ENCODE peak calls at places on chromosomes 1 and 21, in six cellular contexts. J is fibroblast of lung, F is right lobe of liver, X is kidney, Q is IMR-90, R is left ventricle myocardium inferior. G is an unnamed sample. For H3K4me1, the result is how much of the 10 kb centered on the place peaks cover.

GRCh38 chr21:35475006-35475405 is 425.9 kb upstream of the RUNX1 start:
- DNase-seq in J (peak), F (no peak), X (no peak), Q (peak), R (no peak), G (no peak)

GRCh38 chr1:33876970-33877680 is 13.2 kb downstream of the HMGB4 start:
- DNase-seq in J (peak), F (no peak), X (no peak), Q (peak), R (peak), G (no peak)

GRCh38 chr1:182357177-182357576 is 34.4 kb downstream of the GLUL start:
- DNase-seq in J (no peak), F (no peak), X (no peak), Q (no peak), R (no peak), G (peak)

GRCh38 chr1:200131551-200132125 is 104.1 kb downstream of the NR5A2 start:
- DNase-seq in J (peak), F (no peak), X (no peak), Q (peak), R (no peak), G (no peak)

GRCh38 chr1:200779326-200779725 is 40.6 kb downstream of the CAMSAP2 start:
- DNase-seq in J (no peak), F (no peak), X (no peak), Q (no peak), R (no peak), G (no peak)

GRCh38 chr1:162663589-162664030 is 31.3 kb downstream of the DDR2 start:
- DNase-seq in J (peak), F (no peak), X (no peak), Q (peak), R (no peak), G (peak)

GRCh38 chr1:181185461-181185860 is 97.0 kb downstream of the IER5 start:
- DNase-seq in J (no peak), F (no peak), X (no peak), Q (no peak), R (no peak), G (no peak)

GRCh38 chr1:159580340-159580739 is 7.3 kb upstream of the APCS start:
- DNase-seq in J (no peak), F (no peak), X (no peak), Q (no peak), R (no peak), G (no peak)

GRCh38 chr21:38945536-38946245 is 140.0 kb downstream of the ETS2 start:
- DNase-seq in J (peak), F (no peak), X (no peak), Q (peak), R (no peak), G (peak)

GRCh38 chr21:32653326-32653901 is 41.2 kb upstream of the CFAP298 start:
- DNase-seq in J (no peak), F (no peak), X (no peak), Q (peak), R (no peak), G (peak)

GRCh38 chr1:197358959-197359358 is 90.9 kb downstream of the CRB1 start:
- DNase-seq in J (no peak), F (no peak), X (no peak), Q (no peak), R (no peak), G (no peak)

GRCh38 chr1:197352011-197352410 is 84.0 kb downstream of the CRB1 start:
- DNase-seq in J (no peak), F (no peak), X (no peak), Q (peak), R (no peak), G (no peak)

GRCh38 chr1:197355248-197355995 is 87.4 kb downstream of the CRB1 start:
- DNase-seq in J (no peak), F (no peak), X (peak), Q (no peak), R (no peak), G (no peak)

GRCh38 chr1:197360068-197360467 is 92.0 kb downstream of the CRB1 start:
- DNase-seq in J (no peak), F (no peak), X (no peak), Q (peak), R (no peak), G (no peak)

DNA sequence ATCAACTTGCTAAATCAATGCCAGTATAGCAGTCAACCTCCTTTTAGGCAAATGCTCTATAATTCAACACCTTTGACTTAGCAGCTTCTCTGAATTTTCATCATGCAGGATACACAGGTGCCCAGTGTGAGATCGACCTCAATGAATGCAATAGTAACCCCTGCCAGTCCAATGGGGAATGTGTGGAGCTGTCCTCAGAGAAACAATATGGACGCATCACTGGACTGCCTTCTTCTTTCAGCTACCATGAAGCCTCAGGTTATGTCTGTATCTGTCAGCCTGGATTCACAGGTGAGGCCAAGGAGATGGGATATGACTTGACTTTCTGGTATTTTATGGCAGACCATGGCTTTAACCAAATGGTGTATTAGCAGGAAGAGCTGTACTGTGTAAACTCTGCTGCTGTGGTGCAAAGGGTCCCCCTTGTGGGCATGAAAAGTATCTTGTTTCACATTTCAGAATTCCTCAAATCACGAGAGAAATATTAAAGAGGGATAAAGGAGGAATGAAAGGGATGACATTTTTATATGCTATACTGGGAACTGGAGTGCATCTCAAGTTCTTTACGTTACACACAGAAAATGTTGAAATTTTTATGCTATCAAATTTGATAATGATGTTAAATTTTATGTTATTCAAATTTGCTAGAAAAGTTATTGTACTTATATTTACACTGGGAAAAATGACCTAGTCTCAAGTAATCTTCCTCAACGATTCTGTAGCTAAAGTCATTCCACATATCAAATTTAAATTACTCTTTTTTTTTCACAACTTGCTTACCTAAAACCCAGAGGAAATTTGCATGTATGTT is 88.9 kb downstream of the CRB1 start:
- DNase-seq in J (peak), F (no peak), X (no peak), Q (peak), R (no peak), G (peak)
- H3K4me1 ChIP-seq in J (under half), F (under half), X (under half), Q (under half), R (under half), G (under half)

GRCh38 chr1:19643602-19644419 is at the start of gene NBL1:
- DNase-seq in J (peak), F (no peak), X (peak), Q (peak), R (peak), G (peak)
- H3K4me1 ChIP-seq in J (under half), F (under half), X (under half), Q (under half), R (half or more), G (under half)

GRCh38 chr1:114034561-114035303 is 55.5 kb downstream of the OLFML3 start:
- DNase-seq in J (no peak), F (no peak), X (no peak), Q (no peak), R (no peak), G (no peak)
- H3K4me1 ChIP-seq in J (under half), F (under half), X (under half), Q (under half), R (under half), G (half or more)

DNA sequence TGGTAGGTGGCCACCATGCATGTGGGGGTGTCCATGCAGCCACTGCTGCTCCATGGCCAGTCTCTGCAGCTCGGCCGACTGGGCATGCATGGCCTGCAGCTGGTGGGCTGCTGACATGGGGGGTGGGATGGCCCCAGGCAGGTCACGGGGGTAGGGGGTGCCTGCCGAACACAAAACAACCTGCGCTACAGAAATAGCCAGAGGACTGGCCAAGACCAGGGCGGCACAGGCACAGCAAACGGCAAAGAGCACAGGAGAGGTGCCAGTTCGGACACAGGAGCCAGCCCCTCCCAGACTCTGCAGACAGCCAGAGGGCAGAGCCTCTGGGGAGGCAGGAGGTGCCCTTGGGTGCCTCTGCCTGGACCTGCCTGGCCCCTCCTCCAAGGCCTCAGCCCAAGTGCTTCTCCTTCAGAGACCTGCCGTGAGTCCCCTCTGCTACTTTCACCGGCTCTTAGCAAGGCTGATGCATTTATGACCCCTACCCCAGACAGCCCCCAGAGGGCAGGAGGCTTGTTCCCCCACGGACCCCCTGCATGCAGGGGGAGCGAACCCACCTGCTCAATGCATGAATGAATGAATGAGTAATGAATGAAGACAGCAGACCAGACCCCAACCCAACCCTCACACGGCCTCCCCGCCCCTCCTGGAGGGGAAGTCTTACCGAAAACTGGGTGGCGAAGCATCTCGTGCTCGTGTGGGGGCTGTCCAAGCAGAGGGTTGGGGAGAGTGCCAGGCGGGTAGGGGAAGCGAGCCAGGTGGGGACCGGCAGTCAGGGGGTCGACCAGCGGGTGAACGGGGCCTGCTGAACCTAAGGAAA is 37.7 kb downstream of the SLC45A1 start:
- DNase-seq in J (no peak), F (no peak), X (peak), Q (no peak), R (peak), G (no peak)
- H3K4me1 ChIP-seq in J (under half), F (under half), X (under half), Q (under half), R (half or more), G (under half)

GRCh38 chr1:32705516-32705915 is 2.9 kb upstream of the SYNC start:
- DNase-seq in J (no peak), F (no peak), X (peak), Q (no peak), R (no peak), G (no peak)

GRCh38 chr1:32701951-32702598 is 495 bp downstream of the SYNC start:
- DNase-seq in J (peak), F (peak), X (peak), Q (peak), R (peak), G (peak)

GRCh38 chr1:32703479-32704291 is 1.1 kb upstream of the SYNC start:
- DNase-seq in J (peak), F (peak), X (peak), Q (peak), R (peak), G (peak)

GRCh38 chr1:32701421-32701911 is 1.1 kb downstream of the SYNC start:
- DNase-seq in J (peak), F (peak), X (peak), Q (no peak), R (peak), G (no peak)

GRCh38 chr1:32702599-32703478 is at the start of gene SYNC:
- DNase-seq in J (peak), F (peak), X (peak), Q (peak), R (peak), G (peak)
- H3K4me1 ChIP-seq in J (under half), F (under half), X (under half), Q (under half), R (under half), G (under half)

DNA sequence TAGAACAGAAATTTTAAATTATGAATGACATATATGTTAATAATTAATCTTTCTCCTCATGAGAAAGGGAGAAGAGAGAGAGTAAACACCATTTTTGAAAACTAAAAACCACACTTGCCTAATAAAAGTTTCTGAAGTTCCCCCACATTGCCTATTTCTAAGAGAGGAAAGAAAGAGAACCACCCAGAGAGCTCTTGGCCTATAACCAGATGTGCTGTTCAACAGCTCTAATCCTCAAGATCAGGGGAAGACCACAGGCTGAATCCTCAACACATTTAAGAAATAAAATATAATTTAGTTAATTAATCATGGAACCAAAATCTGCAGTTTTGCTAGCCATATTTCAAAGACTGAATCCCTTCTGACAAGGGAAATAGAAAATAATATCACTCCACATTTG is 11.9 kb downstream of the PRRX1 start:
- DNase-seq in J (no peak), F (no peak), X (no peak), Q (no peak), R (no peak), G (no peak)
- H3K4me1 ChIP-seq in J (under half), F (under half), X (under half), Q (under half), R (half or more), G (under half)

G was measured in neural progenitor cell.